ENCODE peak calls at places on chromosomes 4 and X, in ten cellular contexts. C is upper lobe of left lung; D is activated CD8-positive, alpha-beta memory T cell treated with anti-CD3 and anti-CD28 coated beads, Interleukin-2, amount 50 U/mL, for 4 hours; Y is lung microvascular endothelial cell; X is aorta; O is GM19239; I is stimulated activated CD8-positive, alpha-beta memory T cell treated with anti-CD3 and anti-CD28 coated beads, Interleukin-7, amount 100 ng/mL, for 1 hour; L is hippocampal formation; P is GM12865; G is AG20443. M is an unnamed sample.

GRCh38 chr4:48360285-48360965 is 19.1 kb downstream of the SLAIN2 start:
- DNase-seq in X (no peak), G (peak; percentile 59), P (no peak), Y (peak; percentile 36), C (no peak), L (no peak), O (no peak), D (no peak), I (no peak), M (no peak)

GRCh38 chr4:73721419-73721818 is 18.9 kb upstream of the CXCL8 start:
- DNase-seq in O (no peak), Y (peak; percentile 65), L (no peak), D (no peak), X (no peak), P (no peak), G (peak; percentile 61), I (no peak), C (no peak), M (no peak)

GRCh38 chr4:25128671-25129070 is 31.6 kb downstream of the SEPSECS start:
- DNase-seq in O (no peak), G (no peak), P (no peak), I (no peak), X (no peak), L (no peak), D (no peak), C (no peak), Y (no peak), M (no peak)

GRCh38 chrX:22278375-22278774 is 5.7 kb downstream of the CBLL2 start:
- DNase-seq in Y (no peak), D (no peak), P (no peak), I (no peak), C (no peak), O (no peak), X (no peak), L (no peak), G (no peak), M (no peak)

GRCh38 chr4:96183630-96184029 is 343.7 kb downstream of the PDHA2 start:
- DNase-seq in G (no peak), D (no peak), I (no peak), O (no peak), X (no peak), L (no peak), P (no peak), C (no peak), Y (no peak), M (no peak)

GRCh38 chr4:40908297-40908696 is 158.5 kb downstream of the NSUN7 start:
- DNase-seq in X (no peak), P (no peak), D (no peak), I (no peak), O (no peak), Y (no peak), C (peak; percentile 72), G (no peak), L (no peak), M (no peak)

GRCh38 chrX:78092296-78092695 is 11.8 kb upstream of the PGK1 start:
- DNase-seq in I (no peak), P (peak; percentile 55), D (no peak), Y (peak; percentile 48), C (no peak), G (peak; percentile 9), X (no peak), O (no peak), L (no peak), M (no peak)

GRCh38 chr4:178010596-178010995 is 568.4 kb upstream of the AGA start:
- DNase-seq in O (no peak), P (no peak), Y (no peak), C (no peak), D (no peak), X (no peak), L (no peak), G (no peak), I (no peak), M (no peak)

GRCh38 chr4:158630893-158631292 is 40.8 kb downstream of the C4orf46 start:
- DNase-seq in O (no peak), L (no peak), Y (no peak), P (no peak), D (no peak), X (no peak), I (no peak), C (no peak), G (peak; percentile 14), M (no peak)

GRCh38 chr4:141702472-141703182 is 66.2 kb downstream of the IL15 start:
- DNase-seq in O (no peak), D (no peak), L (no peak), X (no peak), I (no peak), C (no peak), Y (peak; percentile 34), P (peak; percentile 39), G (no peak), M (peak; percentile 67)

GRCh38 chrX:66408507-66408906 is 230.4 kb downstream of the EDA2R start:
- DNase-seq in P (peak; percentile 29), C (no peak), X (no peak), Y (no peak), D (no peak), I (no peak), G (no peak), L (no peak), O (no peak), M (no peak)

GRCh38 chr4:24042094-24042493 is 152.2 kb upstream of the PPARGC1A start:
- DNase-seq in P (no peak), D (no peak), L (no peak), C (no peak), X (no peak), G (peak; percentile 75), I (no peak), Y (no peak), O (no peak), M (no peak)

GRCh38 chr4:109803924-109804571 is 2.2 kb upstream of the CFI start:
- DNase-seq in X (no peak), C (peak; percentile 25), P (peak; percentile 66), G (peak; percentile 43), Y (peak; percentile 67), D (no peak), O (no peak), L (no peak), I (no peak), M (no peak)

GRCh38 chr4:3710451-3711182 is 55.6 kb upstream of the ADRA2C start:
- DNase-seq in G (no peak), C (no peak), X (peak; percentile 80), O (no peak), Y (no peak), D (no peak), L (no peak), P (no peak), I (no peak), M (no peak)

GRCh38 chrX:17374619-17375360 is at the start of gene NHS:
- DNase-seq in X (peak; percentile 90), G (peak; percentile 89), C (peak; percentile 36), L (peak; percentile 15), P (no peak), O (no peak), Y (no peak), D (no peak), I (no peak), M (peak; percentile 77)

GRCh38 chr4:162075691-162076090 is 88.1 kb downstream of the FSTL5 start:
- DNase-seq in L (no peak), O (no peak), G (no peak), X (no peak), Y (no peak), C (no peak), P (no peak), D (no peak), I (no peak), M (no peak)

GRCh38 chr4:169340834-169341233 is 70.1 kb upstream of the SH3RF1 start:
- DNase-seq in Y (no peak), G (no peak), L (peak; percentile 50), D (no peak), X (no peak), C (no peak), O (no peak), I (no peak), P (no peak), M (no peak)

GRCh38 chr4:113043591-113043990 is 5.9 kb upstream of the ANK2 start:
- DNase-seq in Y (no peak), P (no peak), I (no peak), C (no peak), X (no peak), L (no peak), O (no peak), G (no peak), D (no peak), M (no peak)

GRCh38 chr4:182533948-182534347 is 290.7 kb downstream of the TENM3 start:
- DNase-seq in I (no peak), G (no peak), O (no peak), X (no peak), Y (peak; percentile 79), D (no peak), L (no peak), P (no peak), C (no peak), M (no peak)

GRCh38 chr4:182488886-182489285 is 245.7 kb downstream of the TENM3 start:
- DNase-seq in I (no peak), X (no peak), G (no peak), O (no peak), P (no peak), Y (no peak), D (no peak), L (no peak), C (no peak), M (no peak)

GRCh38 chr4:109027016-109027500 is 264.2 kb upstream of the ETNPPL start:
- DNase-seq in X (no peak), D (no peak), Y (no peak), P (no peak), C (no peak), G (no peak), I (no peak), L (no peak), O (no peak), M (no peak)

GRCh38 chrX:44874481-44875184 is 1.6 kb downstream of the KDM6A start:
- DNase-seq in D (peak; percentile 48), O (no peak), P (peak; percentile 54), L (no peak), I (no peak), C (no peak), G (peak; percentile 20), Y (peak; percentile 60), X (no peak), M (no peak)

GRCh38 chr4:147363514-147363913 is 117.4 kb upstream of the EDNRA start:
- DNase-seq in Y (no peak), D (no peak), X (no peak), P (no peak), G (no peak), I (no peak), C (no peak), O (no peak), L (no peak), M (no peak)

GRCh38 chrX:154655346-154655745 is 2.0 kb upstream of the CTAG2 start:
- DNase-seq in O (no peak), I (no peak), C (no peak), D (no peak), L (no peak), X (no peak), G (no peak), Y (no peak), P (no peak), M (no peak)

GRCh38 chr4:126051709-126052424 is 737.1 kb downstream of the FAT4 start:
- DNase-seq in Y (no peak), X (no peak), L (peak; percentile 15), I (no peak), O (no peak), C (no peak), P (no peak), D (no peak), G (peak; percentile 58), M (no peak)

GRCh38 chrX:72169008-72169728 is 12.4 kb upstream of the PIN4 start:
- DNase-seq in C (no peak), G (no peak), I (no peak), Y (no peak), L (no peak), O (no peak), D (peak; percentile 16), P (peak; percentile 46), X (no peak), M (no peak)

GRCh38 chr4:158667651-158668198 is 4.0 kb downstream of the C4orf46 start:
- DNase-seq in G (peak; percentile 50), Y (peak; percentile 3), O (no peak), C (no peak), X (no peak), L (no peak), P (peak; percentile 36), D (no peak), I (no peak), M (no peak)

GRCh38 chrX:9338986-9339385 is 125.9 kb upstream of the TBL1X start:
- DNase-seq in L (no peak), P (no peak), X (no peak), D (no peak), Y (no peak), G (no peak), O (no peak), I (no peak), C (no peak), M (no peak)

M was measured in psoas muscle.